ENCODE peak calls at places on chromosomes 4 and X, in nine cellular contexts. D is stimulated activated CD8-positive, alpha-beta memory T cell treated with anti-CD3 and anti-CD28 coated beads, Interleukin-4, amount 100 ng/mL, for 48 hours; F is mesendoderm; J is DMS153; T is HS-27A; B is ovary; P is stimulated activated CD4-positive, alpha-beta T cell treated with anti-CD3 and anti-CD28 coated beads, Interleukin-2, amount 100 ng/mL, for 48 hours; C is WTC11; U is HEK293T. R is an unnamed sample.

GRCh38 chr4:157221426-157221894 is 932 bp downstream of the GRIA2 start:
- DNase-seq in D (no peak), F (peak), J (no peak), T (no peak), B (no peak), P (no peak), C (no peak), U (no peak), R (no peak)

GRCh38 chr4:52588097-52588496 is 71.0 kb downstream of the USP46 start:
- DNase-seq in D (peak), F (peak), J (no peak), T (no peak), B (no peak), P (no peak), C (peak), U (peak), R (no peak)

GRCh38 chr4:7328913-7329638 is 105.7 kb downstream of the PSAPL1 start:
- DNase-seq in D (no peak), F (peak), J (no peak), T (peak), B (no peak), P (no peak), C (no peak), U (no peak), R (no peak)

GRCh38 chr4:92387459-92388069 is 83.8 kb downstream of the GRID2 start:
- DNase-seq in D (no peak), F (peak), J (peak), T (no peak), B (no peak), P (no peak), C (no peak), U (peak), R (no peak)

GRCh38 chr4:158836828-158837449 is 68.1 kb downstream of the FNIP2 start:
- DNase-seq in D (no peak), F (no peak), J (no peak), T (no peak), B (no peak), P (no peak), C (no peak), U (no peak), R (no peak)

GRCh38 chrX:96615448-96615847 is 69.2 kb upstream of the DIAPH2 start:
- DNase-seq in D (no peak), F (no peak), J (no peak), T (no peak), B (no peak), P (no peak), C (no peak), U (no peak), R (no peak)

GRCh38 chr4:40881851-40882250 is 132.1 kb downstream of the NSUN7 start:
- DNase-seq in D (no peak), F (no peak), J (no peak), T (no peak), B (no peak), P (no peak), C (no peak), U (no peak), R (no peak)

GRCh38 chr4:142352682-142353081 is 493.4 kb downstream of the INPP4B start:
- DNase-seq in D (no peak), F (no peak), J (no peak), T (no peak), B (no peak), P (no peak), C (no peak), U (no peak), R (no peak)

GRCh38 chr4:123741906-123742305 is 345.3 kb downstream of the SPRY1 start:
- DNase-seq in D (no peak), F (no peak), J (no peak), T (no peak), B (no peak), P (no peak), C (no peak), U (no peak), R (no peak)

GRCh38 chrX:40469316-40469715 is 111.5 kb upstream of the ATP6AP2 start:
- DNase-seq in D (no peak), F (no peak), J (no peak), T (no peak), B (no peak), P (no peak), C (no peak), U (no peak), R (peak)

GRCh38 chr4:109576462-109576861 is 16.4 kb downstream of the MCUB start:
- DNase-seq in D (no peak), F (no peak), J (peak), T (no peak), B (no peak), P (no peak), C (no peak), U (no peak), R (no peak)

GRCh38 chr4:5561286-5561685 is 147.1 kb downstream of the EVC2 start:
- DNase-seq in D (no peak), F (no peak), J (no peak), T (no peak), B (no peak), P (no peak), C (no peak), U (no peak), R (no peak)

GRCh38 chr4:72987741-72988729 is 81.5 kb downstream of the COX18 start:
- DNase-seq in D (no peak), F (no peak), J (no peak), T (no peak), B (no peak), P (no peak), C (no peak), U (no peak), R (no peak)

GRCh38 chr4:35358001-35358584 is 886.2 kb downstream of the ARAP2 start:
- DNase-seq in D (no peak), F (peak), J (no peak), T (no peak), B (no peak), P (no peak), C (no peak), U (no peak), R (no peak)

GRCh38 chr4:147924604-147925412 is 192.9 kb downstream of the ARHGAP10 start:
- DNase-seq in D (no peak), F (peak), J (no peak), T (no peak), B (peak), P (no peak), C (peak), U (peak), R (peak)

GRCh38 chr4:139593091-139593564 is 37.1 kb upstream of the SETD7 start:
- DNase-seq in D (no peak), F (peak), J (no peak), T (peak), B (peak), P (no peak), C (no peak), U (peak), R (no peak)

GRCh38 chrX:54891573-54891972 is 29.1 kb upstream of the TRO start:
- DNase-seq in D (peak), F (peak), J (peak), T (no peak), B (no peak), P (peak), C (no peak), U (peak), R (peak)

R was measured in colonic mucosa.